ENCODE peak calls at places on chromosomes 4 and X, in six cellular contexts. B is NAMALWA, A is SJSA1, X is glutamatergic neuron, F is NCI-H1694 treated with DMSO at 0.1 percent for 48 hours, E is erythroblast. T is an unnamed sample.

GRCh38 chr4:165384608-165385007 is 5.8 kb downstream of the CPE start:
- DNase-seq in B (peak; percentile 12), A (peak; percentile 8), X (no peak), F (peak; percentile 97), E (no peak), T (peak; percentile 18)

GRCh38 chrX:108699368-108699767 is 37.0 kb downstream of the IRS4 start:
- DNase-seq in B (peak; percentile 33), A (peak; percentile 5), X (no peak), F (peak; percentile 20), E (peak; percentile 34), T (peak; percentile 42)

GRCh38 chr4:123827511-123827910 is 430.9 kb downstream of the SPRY1 start:
- DNase-seq in B (no peak), A (no peak), X (no peak), F (no peak), E (no peak), T (no peak)

GRCh38 chrX:130906776-130907175 is 3.8 kb upstream of the ENOX2 start:
- DNase-seq in B (no peak), A (no peak), X (no peak), F (no peak), E (no peak), T (no peak)

GRCh38 chrX:38561951-38562719 is 793 bp downstream of the TSPAN7 start:
- DNase-seq in B (no peak), A (peak; percentile 0), X (peak; percentile 69), F (peak; percentile 56), E (peak; percentile 4), T (no peak)

GRCh38 chr4:147349199-147349598 is 131.7 kb upstream of the EDNRA start:
- DNase-seq in B (no peak), A (no peak), X (no peak), F (no peak), E (no peak), T (no peak)

GRCh38 chr4:1330761-1331590 is 16.0 kb upstream of the UVSSA start:
- DNase-seq in B (no peak), A (no peak), X (no peak), F (no peak), E (no peak), T (no peak)

GRCh38 chr4:72112514-72113156 is 80.8 kb downstream of the NPFFR2 start:
- DNase-seq in B (peak; percentile 24), A (peak; percentile 28), X (no peak), F (no peak), E (peak; percentile 64), T (peak; percentile 1)

GRCh38 chr4:112266823-112267222 is 18.9 kb downstream of the TIFA start:
- DNase-seq in B (peak; percentile 58), A (no peak), X (no peak), F (peak; percentile 3), E (peak; percentile 40), T (peak; percentile 50)

GRCh38 chr4:108483077-108483476 is 137.3 kb upstream of the RPL34 start:
- DNase-seq in B (no peak), A (peak; percentile 19), X (no peak), F (no peak), E (no peak), T (no peak)

GRCh38 chr4:146232131-146232722 is 17.9 kb downstream of the REELD1 start:
- DNase-seq in B (no peak), A (no peak), X (no peak), F (no peak), E (no peak), T (no peak)

GRCh38 chr4:104425003-104425402 is 69.7 kb downstream of the CXXC4 start:
- DNase-seq in B (no peak), A (no peak), X (peak; percentile 54), F (peak; percentile 13), E (no peak), T (no peak)

GRCh38 chr4:6844986-6845385 is 62.5 kb downstream of the KIAA0232 start:
- DNase-seq in B (no peak), A (no peak), X (no peak), F (no peak), E (peak; percentile 42), T (no peak)

GRCh38 chr4:54050214-54050904 is 14.0 kb downstream of the CHIC2 start:
- DNase-seq in B (no peak), A (peak; percentile 27), X (no peak), F (no peak), E (no peak), T (peak; percentile 47)

GRCh38 chr4:145298885-145299284 is 118.5 kb upstream of the OTUD4 start:
- DNase-seq in B (peak; percentile 32), A (no peak), X (no peak), F (no peak), E (no peak), T (peak; percentile 30)

GRCh38 chr4:156173481-156173880 is 219.8 kb upstream of the CTSO start:
- DNase-seq in B (no peak), A (no peak), X (no peak), F (no peak), E (no peak), T (no peak)

GRCh38 chr4:107906458-107907100 is 24.8 kb upstream of the CYP2U1 start:
- DNase-seq in B (no peak), A (no peak), X (no peak), F (no peak), E (no peak), T (no peak)

GRCh38 chrX:124504106-124504983 is 158.0 kb downstream of the SH2D1A start:
- DNase-seq in B (no peak), A (no peak), X (no peak), F (no peak), E (no peak), T (no peak)

GRCh38 chrX:39470588-39471155 is 627.1 kb downstream of the BCOR start:
- DNase-seq in B (no peak), A (no peak), X (no peak), F (no peak), E (no peak), T (no peak)

GRCh38 chr4:26204911-26205368 is 115.9 kb upstream of the RBPJ start:
- DNase-seq in B (no peak), A (no peak), X (no peak), F (no peak), E (no peak), T (no peak)